ENCODE peak calls at places on chromosomes 6 and 20, in eight cellular contexts. L, F, U, P, A, N, M and K are unnamed samples.

GRCh38 chr20:23358923-23359572 is 2.9 kb upstream of the GZF1 start:
- DNase-seq in A (no peak), F (no peak), L (no peak), M (no peak), P (peak; percentile 59), N (no peak), U (peak; percentile 22), K (no peak)

GRCh38 chr6:30500421-30501069 is 11.2 kb downstream of the HLA-E start:
- DNase-seq in L (no peak), A (no peak), P (no peak), M (no peak), N (no peak), U (no peak), F (peak; percentile 44), K (no peak)

GRCh38 chr20:58195047-58195446 is 33.4 kb downstream of the ANKRD60 start:
- DNase-seq in U (no peak), N (no peak), F (no peak), M (no peak), A (no peak), L (no peak), P (no peak), K (no peak)

GRCh38 chr6:159982726-159983506 is 14.0 kb downstream of the IGF2R start:
- DNase-seq in L (no peak), N (no peak), F (no peak), U (no peak), A (no peak), M (peak; percentile 56), P (no peak), K (no peak)

GRCh38 chr6:137218473-137218916 is 690 bp downstream of the IFNGR1 start:
- DNase-seq in M (peak; percentile 66), A (no peak), F (peak; percentile 37), L (peak; percentile 37), U (no peak), P (no peak), N (peak; percentile 47), K (peak; percentile 20)

GRCh38 chr6:91804981-91805380 is 1218.1 kb upstream of the MAP3K7 start:
- DNase-seq in A (no peak), U (no peak), P (no peak), L (no peak), M (no peak), N (no peak), F (no peak), K (no peak)

GRCh38 chr6:7144810-7145209 is 37.0 kb downstream of the RREB1 start:
- DNase-seq in P (no peak), A (no peak), M (no peak), F (no peak), U (no peak), L (no peak), N (no peak), K (no peak)

GRCh38 chr6:118708055-118708454 is 56.7 kb upstream of the CEP85L start:
- DNase-seq in A (no peak), F (no peak), L (no peak), U (no peak), P (no peak), M (peak; percentile 36), N (no peak), K (no peak)

GRCh38 chr6:10463491-10464481 is 48.9 kb upstream of the TFAP2A start:
- DNase-seq in N (no peak), P (no peak), U (no peak), L (no peak), F (no peak), A (no peak), M (no peak), K (no peak)

GRCh38 chr6:168061269-168062210 is 17.5 kb downstream of the FRMD1 start:
- DNase-seq in U (no peak), F (no peak), L (no peak), P (peak; percentile 73), M (no peak), N (no peak), A (no peak), K (no peak)

GRCh38 chr6:152356659-152357058 is 280.5 kb downstream of the SYNE1 start:
- DNase-seq in U (no peak), N (peak; percentile 16), F (peak; percentile 20), P (no peak), M (peak; percentile 39), L (no peak), A (no peak), K (no peak)

GRCh38 chr6:106974999-106975698 is 620 bp upstream of the CD24 start:
- DNase-seq in M (peak; percentile 24), U (peak; percentile 86), F (no peak), L (no peak), A (no peak), P (peak; percentile 85), N (peak; percentile 62), K (no peak)

GRCh38 chr6:6220718-6221117 is 99.7 kb downstream of the F13A1 start:
- DNase-seq in P (no peak), L (no peak), F (no peak), N (no peak), U (no peak), A (no peak), M (no peak), K (no peak)

GRCh38 chr6:33028220-33028849 is 18.9 kb upstream of the HLA-DOA start:
- DNase-seq in N (no peak), A (no peak), L (no peak), M (no peak), F (no peak), P (no peak), U (no peak), K (no peak)

GRCh38 chr6:52364480-52365166 is 2.7 kb downstream of the PAQR8 start:
- DNase-seq in P (no peak), L (peak; percentile 61), F (no peak), M (no peak), U (no peak), N (no peak), A (no peak), K (no peak)

GRCh38 chr6:150491131-150491795 is 108.4 kb upstream of the PLEKHG1 start:
- DNase-seq in N (no peak), P (no peak), F (no peak), U (peak; percentile 30), L (no peak), A (peak; percentile 84), M (peak; percentile 31), K (no peak)

GRCh38 chr6:79617521-79617941 is 13.6 kb upstream of the SH3BGRL2 start:
- DNase-seq in A (no peak), N (no peak), P (no peak), F (no peak), M (no peak), L (no peak), U (no peak), K (no peak)

GRCh38 chr20:11652128-11652527 is 265.6 kb upstream of the BTBD3 start:
- DNase-seq in U (no peak), M (no peak), F (no peak), P (no peak), N (no peak), L (no peak), A (no peak), K (no peak)

GRCh38 chr20:48025061-48025515 is 239.8 kb upstream of the SULF2 start:
- DNase-seq in M (no peak), N (no peak), L (no peak), F (no peak), A (no peak), U (no peak), P (peak; percentile 34), K (peak; percentile 76)

GRCh38 chr6:128164254-128164653 is 263.4 kb upstream of the THEMIS start:
- DNase-seq in P (no peak), M (no peak), U (no peak), N (no peak), L (no peak), A (no peak), F (no peak), K (no peak)

GRCh38 chr6:4169028-4169789 is 33.8 kb upstream of the ECI2 start:
- DNase-seq in P (no peak), U (no peak), L (no peak), F (no peak), N (no peak), A (no peak), M (no peak), K (no peak)

GRCh38 chr6:149627672-149628071 is 20.8 kb downstream of the KATNA1 start:
- DNase-seq in F (no peak), A (no peak), U (no peak), L (no peak), N (no peak), P (no peak), M (no peak), K (no peak)

GRCh38 chr20:14712302-14712739 is 374.9 kb upstream of the FLRT3 start:
- DNase-seq in N (no peak), P (no peak), A (peak; percentile 74), M (no peak), F (no peak), U (peak; percentile 6), L (no peak), K (no peak)

GRCh38 chr20:44180814-44181213 is 6.2 kb downstream of the JPH2 start:
- DNase-seq in L (no peak), M (no peak), F (peak; percentile 71), N (no peak), P (no peak), A (no peak), U (no peak), K (no peak)

GRCh38 chr20:1941226-1941625 is 46.0 kb downstream of the SIRPA start:
- DNase-seq in A (no peak), L (no peak), M (no peak), F (no peak), N (no peak), P (no peak), U (no peak), K (no peak)

GRCh38 chr20:16864069-16864468 is 115.9 kb downstream of the OTOR start:
- DNase-seq in F (no peak), N (no peak), U (no peak), A (no peak), P (no peak), L (no peak), M (no peak), K (no peak)

GRCh38 chr20:19275630-19276071 is 63.2 kb downstream of the SLC24A3 start:
- DNase-seq in A (no peak), M (no peak), N (no peak), L (peak; percentile 63), U (no peak), F (no peak), P (peak; percentile 54), K (no peak)

GRCh38 chr6:105794263-105794662 is 291.9 kb upstream of the PRDM1 start:
- DNase-seq in F (no peak), M (no peak), N (no peak), A (no peak), P (peak; percentile 61), U (peak; percentile 47), L (peak; percentile 35), K (no peak)